ENCODE peak calls at places on chromosome 21, in five cellular contexts. I, K, E, M and J are unnamed samples.

GRCh38 chr21:32257952-32258785 is 20.7 kb downstream of the MIS18A start:
- DNase-seq in I (peak; percentile 9), K (peak; percentile 73), E (peak; percentile 62), M (no peak), J (peak; percentile 59)

GRCh38 chr21:43192501-43193081 is 23.8 kb downstream of the CRYAA start:
- DNase-seq in I (no peak), K (no peak), E (no peak), M (no peak), J (peak; percentile 5)

GRCh38 chr21:36626791-36627190 is 72.1 kb upstream of the SIM2 start:
- DNase-seq in I (no peak), K (no peak), E (no peak), M (no peak), J (no peak)

GRCh38 chr21:43740497-43741156 is 21.7 kb downstream of the PDXK start:
- DNase-seq in I (no peak), K (peak; percentile 37), E (no peak), M (no peak), J (peak; percentile 31)

GRCh38 chr21:34022557-34023335 is 50.6 kb upstream of the MRPS6 start:
- DNase-seq in I (peak; percentile 9), K (no peak), E (no peak), M (peak; percentile 51), J (no peak)

GRCh38 chr21:29092102-29092959 is 18.9 kb upstream of the CCT8 start:
- DNase-seq in I (no peak), K (no peak), E (no peak), M (no peak), J (no peak)

GRCh38 chr21:15275615-15276228 is 210.9 kb upstream of the NRIP1 start:
- DNase-seq in I (no peak), K (no peak), E (no peak), M (no peak), J (no peak)

GRCh38 chr21:19864456-19864855 is 1133.8 kb upstream of the NCAM2 start:
- DNase-seq in I (no peak), K (no peak), E (no peak), M (no peak), J (no peak)

GRCh38 chr21:10627316-10627863 is 106.0 kb downstream of the TPTE start:
- DNase-seq in I (no peak), K (no peak), E (no peak), M (no peak), J (no peak)

GRCh38 chr21:33441489-33442477 is 38.0 kb downstream of the TMEM50B start:
- DNase-seq in I (no peak), K (no peak), E (no peak), M (peak; percentile 52), J (no peak)

GRCh38 chr21:28150021-28150420 is 842.7 kb downstream of the LTN1 start:
- DNase-seq in I (no peak), K (no peak), E (no peak), M (no peak), J (no peak)

GRCh38 chr21:14325575-14325974 is 57.4 kb downstream of the HSPA13 start:
- DNase-seq in I (no peak), K (no peak), E (no peak), M (no peak), J (no peak)

GRCh38 chr21:15775981-15776380 is 46.2 kb downstream of the USP25 start:
- DNase-seq in I (no peak), K (no peak), E (no peak), M (no peak), J (no peak)

GRCh38 chr21:32520885-32521735 is 64.2 kb downstream of the TCP10L start:
- DNase-seq in I (no peak), K (no peak), E (no peak), M (no peak), J (no peak)

GRCh38 chr21:14078746-14079375 is 131.9 kb downstream of the LIPI start:
- DNase-seq in I (no peak), K (no peak), E (no peak), M (no peak), J (no peak)

GRCh38 chr21:35603471-35603870 is 456.9 kb downstream of the SETD4 start:
- DNase-seq in I (no peak), K (no peak), E (no peak), M (no peak), J (no peak)
- TF ChIP-seq CTCF in I (no peak), K (no peak), E (no peak), M (no peak), J (no peak)

DNA sequence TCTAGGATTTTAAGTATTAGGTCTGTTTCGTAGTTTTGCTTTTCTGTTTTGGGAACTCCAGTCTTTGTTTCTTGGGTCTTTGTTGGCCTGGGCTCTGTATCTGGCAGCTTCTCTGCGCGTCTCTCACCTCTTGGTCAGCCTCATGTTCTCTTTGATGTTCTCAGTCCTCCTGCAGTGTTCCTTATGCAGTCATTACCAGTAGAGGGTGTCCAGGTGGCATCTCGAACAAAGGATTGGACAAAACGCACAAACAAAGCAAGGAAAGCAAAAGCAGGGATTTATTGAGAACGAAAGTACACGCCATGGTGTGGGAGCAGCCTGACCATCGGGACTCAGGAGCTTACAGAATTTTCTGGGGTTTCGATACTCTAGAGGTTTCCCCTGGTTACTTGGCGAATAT is 133.7 kb upstream of the COL6A1 start:
- DNase-seq in I (no peak), K (no peak), E (no peak), M (no peak), J (no peak)
- TF ChIP-seq CTCF in I (no peak), K (no peak), E (no peak), M (no peak), J (no peak)

GRCh38 chr21:41584603-41585176 is 76.7 kb upstream of the TMPRSS2 start:
- DNase-seq in I (no peak), K (no peak), E (no peak), M (no peak), J (no peak)

GRCh38 chr21:41589620-41590175 is 81.7 kb upstream of the TMPRSS2 start:
- DNase-seq in I (no peak), K (no peak), E (no peak), M (no peak), J (no peak)

GRCh38 chr21:41593051-41593783 is 85.3 kb upstream of the TMPRSS2 start:
- DNase-seq in I (no peak), K (no peak), E (no peak), M (no peak), J (no peak)

GRCh38 chr21:41585199-41585994 is 77.4 kb upstream of the TMPRSS2 start:
- DNase-seq in I (no peak), K (no peak), E (no peak), M (no peak), J (no peak)

GRCh38 chr21:41589131-41589530 is 81.2 kb upstream of the TMPRSS2 start:
- DNase-seq in I (no peak), K (no peak), E (no peak), M (no peak), J (no peak)
- TF ChIP-seq CTCF in I (no peak), K (no peak), E (no peak), M (peak; percentile 27), J (no peak)

GRCh38 chr21:25822981-25823380 is 88.2 kb downstream of the GABPA start:
- DNase-seq in I (no peak), K (no peak), E (no peak), M (no peak), J (no peak)

GRCh38 chr21:25831300-25831699 is 96.5 kb downstream of the GABPA start:
- DNase-seq in I (no peak), K (no peak), E (no peak), M (no peak), J (no peak)

GRCh38 chr21:25826652-25827051 is 91.9 kb downstream of the GABPA start:
- DNase-seq in I (no peak), K (no peak), E (no peak), M (no peak), J (no peak)

DNA sequence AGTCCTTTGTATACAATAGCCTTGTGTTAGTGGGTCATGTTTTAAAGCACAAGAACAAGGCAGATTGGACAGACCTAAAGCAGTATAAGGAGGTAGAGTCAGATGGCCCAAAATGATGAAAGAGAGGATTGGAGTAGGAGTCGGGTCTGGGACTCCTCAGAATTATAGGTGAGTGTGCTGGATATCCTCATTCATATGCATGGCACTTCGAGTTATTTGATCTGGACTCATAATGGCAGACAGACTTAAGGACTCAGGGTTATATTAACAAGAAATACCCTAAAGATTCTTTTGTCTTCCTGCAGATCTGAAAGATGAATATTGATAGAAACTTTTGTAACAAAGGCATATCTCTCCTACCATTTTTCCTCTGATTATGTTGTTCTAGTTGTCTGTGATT is 92.7 kb downstream of the GABPA start:
- DNase-seq in I (no peak), K (no peak), E (no peak), M (no peak), J (no peak)
- TF ChIP-seq CTCF in I (no peak), K (no peak), E (no peak), M (no peak), J (no peak)

GRCh38 chr21:30189763-30190162 is 23.2 kb upstream of the CLDN17 start:
- DNase-seq in I (no peak), K (no peak), E (no peak), M (no peak), J (no peak)

GRCh38 chr21:30199989-30200388 is 15.9 kb downstream of the CLDN8 start:
- DNase-seq in I (no peak), K (no peak), E (no peak), M (no peak), J (no peak)

GRCh38 chr21:30193201-30193600 is 22.7 kb downstream of the CLDN8 start:
- DNase-seq in I (no peak), K (no peak), E (no peak), M (no peak), J (no peak)

GRCh38 chr21:30190554-30190953 is 23.9 kb upstream of the CLDN17 start:
- DNase-seq in I (no peak), K (no peak), E (no peak), M (no peak), J (no peak)

DNA sequence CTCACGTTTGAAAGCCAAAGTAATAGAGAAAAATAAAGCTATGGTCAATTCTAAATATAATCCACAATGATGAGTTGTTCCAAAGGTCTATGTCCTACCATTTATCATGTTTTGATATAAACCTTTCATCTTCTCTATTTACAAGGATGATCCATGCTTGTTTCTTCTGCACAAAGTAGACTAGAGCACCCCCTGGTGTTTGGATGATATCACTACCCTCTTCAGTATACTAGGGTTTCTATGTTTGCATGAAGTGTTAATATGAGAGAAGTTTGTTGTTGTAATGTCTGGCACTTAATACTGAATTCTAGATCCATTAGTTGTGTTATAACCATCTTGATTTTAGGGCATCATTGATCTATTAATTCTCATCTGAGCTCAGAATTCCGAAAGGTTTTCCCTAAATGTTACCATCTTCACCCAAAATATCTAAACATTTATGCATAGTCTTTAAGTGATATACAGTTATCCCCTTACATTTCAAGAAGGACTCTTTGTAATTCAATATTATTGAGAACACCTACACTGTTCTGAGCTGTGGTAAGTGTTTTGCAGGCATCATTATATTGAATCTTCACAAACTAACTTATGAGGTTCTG is 21.1 kb downstream of the CLDN8 start:
- DNase-seq in I (no peak), K (peak; percentile 61), E (no peak), M (no peak), J (no peak)
- TF ChIP-seq CTCF in I (no peak), K (peak; percentile 72), E (no peak), M (peak; percentile 41), J (peak; percentile 78)

GRCh38 chr21:46325073-46325912 is 1.3 kb downstream of the PCNT start:
- DNase-seq in I (peak; percentile 25), K (peak; percentile 61), E (peak; percentile 28), M (no peak), J (peak; percentile 30)
- TF ChIP-seq CTCF in I (no peak), K (no peak), E (no peak), M (peak; percentile 17), J (no peak)

GRCh38 chr21:39204134-39204533 is 20.9 kb upstream of the PSMG1 start:
- DNase-seq in I (no peak), K (no peak), E (no peak), M (no peak), J (no peak)
- TF ChIP-seq CTCF in I (peak; percentile 29), K (peak; percentile 25), E (no peak), M (no peak), J (peak; percentile 12)

GRCh38 chr21:41069305-41069642 is 98.7 kb upstream of the BACE2 start:
- DNase-seq in I (no peak), K (no peak), E (no peak), M (no peak), J (no peak)
- TF ChIP-seq CTCF in I (peak; percentile 3), K (peak; percentile 9), E (no peak), M (no peak), J (no peak)